ENCODE peak calls at places on chromosomes 7 and 10, in five cellular contexts. I, N, R, M and B are unnamed samples.

GRCh38 chr10:52313350-52314006 is 603 bp upstream of the DKK1 start:
- DNase-seq in I (peak; percentile 69), N (no peak), R (no peak), M (no peak), B (peak; percentile 82)

GRCh38 chr10:13536674-13537366 is 8.0 kb upstream of the BEND7 start:
- DNase-seq in I (peak; percentile 94), N (peak; percentile 69), R (no peak), M (no peak), B (peak; percentile 84)

GRCh38 chr7:80764132-80764531 is 125.7 kb downstream of the CD36 start:
- DNase-seq in I (peak; percentile 85), N (peak; percentile 45), R (no peak), M (no peak), B (no peak)

GRCh38 chr10:36629476-36629875 is 495.9 kb upstream of the ANKRD30A start:
- DNase-seq in I (no peak), N (no peak), R (no peak), M (peak; percentile 37), B (no peak)

GRCh38 chr10:87750001-87750651 is 67.9 kb downstream of the ATAD1 start:
- DNase-seq in I (no peak), N (no peak), R (no peak), M (peak; percentile 92), B (no peak)

GRCh38 chr7:139358541-139359365 is 941 bp upstream of the LUC7L2 start:
- DNase-seq in I (peak; percentile 65), N (peak; percentile 17), R (peak; percentile 34), M (no peak), B (peak; percentile 50)

GRCh38 chr7:138837627-138838026 is 39.6 kb upstream of the ATP6V0A4 start:
- DNase-seq in I (no peak), N (no peak), R (no peak), M (no peak), B (no peak)

GRCh38 chr10:123408660-123409059 is 254.5 kb downstream of the BUB3 start:
- DNase-seq in I (no peak), N (no peak), R (no peak), M (no peak), B (no peak)

GRCh38 chr7:117281562-117281961 is 41.3 kb downstream of the WNT2 start:
- DNase-seq in I (no peak), N (no peak), R (no peak), M (no peak), B (no peak)

GRCh38 chr10:93718937-93719725 is 16.7 kb upstream of the FRA10AC1 start:
- DNase-seq in I (peak; percentile 30), N (no peak), R (no peak), M (no peak), B (no peak)

GRCh38 chr7:108073305-108074070 is 56.7 kb downstream of the LAMB4 start:
- DNase-seq in I (no peak), N (peak; percentile 74), R (no peak), M (no peak), B (no peak)

GRCh38 chr7:28347462-28347861 is 64.9 kb upstream of the CREB5 start:
- DNase-seq in I (no peak), N (no peak), R (no peak), M (peak; percentile 27), B (no peak)

GRCh38 chr7:6367701-6368211 is 80.0 kb downstream of the DAGLB start:
- DNase-seq in I (no peak), N (no peak), R (no peak), M (peak; percentile 32), B (no peak)

GRCh38 chr7:2006921-2007381 is 225.8 kb downstream of the MAD1L1 start:
- DNase-seq in I (no peak), N (no peak), R (no peak), M (no peak), B (peak; percentile 24)

GRCh38 chr10:97718659-97719142 is 5.2 kb downstream of the MARVELD1 start:
- DNase-seq in I (peak; percentile 50), N (peak; percentile 46), R (no peak), M (no peak), B (peak; percentile 77)

GRCh38 chr7:131109757-131110293 is 217.9 kb upstream of the MKLN1 start:
- DNase-seq in I (peak; percentile 89), N (peak; percentile 56), R (peak; percentile 68), M (no peak), B (peak; percentile 69)

GRCh38 chr7:131112431-131112830 is 215.2 kb upstream of the MKLN1 start:
- DNase-seq in I (no peak), N (no peak), R (no peak), M (no peak), B (no peak)

GRCh38 chr7:131111081-131111576 is 216.5 kb upstream of the MKLN1 start:
- DNase-seq in I (no peak), N (peak; percentile 17), R (peak; percentile 48), M (peak; percentile 77), B (no peak)

GRCh38 chr7:131110294-131111080 is 217.2 kb upstream of the MKLN1 start:
- DNase-seq in I (peak; percentile 69), N (no peak), R (no peak), M (no peak), B (no peak)

GRCh38 chr7:131111792-131112191 is 215.9 kb upstream of the MKLN1 start:
- DNase-seq in I (no peak), N (no peak), R (no peak), M (no peak), B (no peak)
- H3K4me3 ChIP-seq in I (no peak overlapping the region), N (no peak overlapping the region), R (peak overlapping the region; percentile 64), M (no peak overlapping the region), B (no peak overlapping the region)

GRCh38 chr10:125258676-125259075 is 98.3 kb upstream of the CTBP2 start:
- DNase-seq in I (no peak), N (no peak), R (no peak), M (no peak), B (no peak)

GRCh38 chr10:125260260-125260659 is 99.9 kb upstream of the CTBP2 start:
- DNase-seq in I (no peak), N (no peak), R (no peak), M (no peak), B (no peak)

GRCh38 chr10:125256026-125256425 is 95.7 kb upstream of the CTBP2 start:
- DNase-seq in I (no peak), N (no peak), R (no peak), M (no peak), B (no peak)

GRCh38 chr10:125259651-125260050 is 99.3 kb upstream of the CTBP2 start:
- DNase-seq in I (no peak), N (no peak), R (no peak), M (no peak), B (no peak)

GRCh38 chr10:125257521-125258105 is 97.2 kb upstream of the CTBP2 start:
- DNase-seq in I (no peak), N (no peak), R (no peak), M (no peak), B (no peak)
- H3K4me3 ChIP-seq in I (no peak overlapping the region), N (no peak overlapping the region), R (no peak overlapping the region), M (no peak overlapping the region), B (no peak overlapping the region)

DNA sequence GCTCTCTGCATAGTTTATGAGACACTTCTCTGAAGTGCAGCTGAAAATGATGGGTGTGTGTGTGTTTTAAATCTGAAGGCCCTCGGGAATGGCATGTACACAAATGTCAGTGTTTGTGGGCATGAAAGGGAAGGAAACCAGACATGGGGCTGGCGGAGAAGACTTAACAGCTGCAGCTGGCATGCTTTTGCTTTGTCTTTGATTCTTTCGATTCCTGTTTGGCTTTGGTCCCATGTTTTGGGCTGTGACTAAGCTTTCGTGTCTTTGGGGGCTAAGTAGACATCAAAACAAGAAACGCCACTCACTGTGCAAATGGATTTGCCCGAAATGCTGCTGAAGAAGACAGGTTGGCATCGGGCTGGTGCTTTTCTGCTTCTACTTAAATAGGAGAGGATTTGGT is 179.3 kb downstream of the PFKFB3 start:
- DNase-seq in I (no peak), N (no peak), R (no peak), M (peak; percentile 18), B (no peak)
- H3K4me3 ChIP-seq in I (no peak overlapping the region), N (no peak overlapping the region), R (peak overlapping the region; percentile 55), M (no peak overlapping the region), B (no peak overlapping the region)

DNA sequence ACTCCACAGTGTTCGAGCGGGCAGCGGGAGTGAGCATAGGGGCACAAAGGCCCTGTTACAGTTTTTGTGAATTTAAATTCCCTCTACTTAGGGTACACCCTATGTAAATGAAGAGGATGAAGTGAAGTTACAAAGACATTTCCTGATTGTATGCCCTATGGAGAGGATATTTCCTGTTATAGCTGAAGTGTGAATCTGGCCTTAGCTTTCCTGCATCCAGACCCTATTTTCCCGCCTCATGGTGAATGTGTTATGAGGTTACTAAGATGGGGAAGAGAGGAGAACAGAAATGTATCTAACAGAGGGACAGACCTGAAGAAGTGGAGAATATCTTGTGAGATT is 37.8 kb upstream of the COMMD3 start:
- DNase-seq in I (peak; percentile 2), N (no peak), R (no peak), M (no peak), B (no peak)
- H3K4me3 ChIP-seq in I (no peak overlapping the region), N (no peak overlapping the region), R (no peak overlapping the region), M (no peak overlapping the region), B (peak overlapping the region; percentile 29)

GRCh38 chr10:77835669-77836086 is 90.9 kb downstream of the DLG5 start:
- DNase-seq in I (no peak), N (no peak), R (no peak), M (no peak), B (no peak)
- H3K4me3 ChIP-seq in I (no peak overlapping the region), N (no peak overlapping the region), R (no peak overlapping the region), M (no peak overlapping the region), B (no peak overlapping the region)

GRCh38 chr10:132231656-132232552 is 45.2 kb downstream of the DPYSL4 start:
- DNase-seq in I (no peak), N (no peak), R (no peak), M (no peak), B (no peak)

GRCh38 chr10:132229096-132229495 is 42.3 kb downstream of the DPYSL4 start:
- DNase-seq in I (no peak), N (no peak), R (no peak), M (no peak), B (no peak)

GRCh38 chr10:132230557-132231210 is 43.9 kb downstream of the DPYSL4 start:
- DNase-seq in I (no peak), N (no peak), R (no peak), M (no peak), B (no peak)

GRCh38 chr10:132228616-132229015 is 41.9 kb downstream of the DPYSL4 start:
- DNase-seq in I (no peak), N (no peak), R (no peak), M (no peak), B (no peak)

GRCh38 chr10:132229834-132230556 is 43.2 kb downstream of the DPYSL4 start:
- DNase-seq in I (no peak), N (no peak), R (no peak), M (no peak), B (no peak)
- H3K4me3 ChIP-seq in I (no peak overlapping the region), N (no peak overlapping the region), R (peak overlapping the region; percentile 19), M (no peak overlapping the region), B (no peak overlapping the region)

GRCh38 chr10:21523557-21524008 is 1.9 kb downstream of the SKIDA1 start:
- DNase-seq in I (no peak), N (peak; percentile 36), R (no peak), M (no peak), B (peak; percentile 41)
- H3K4me3 ChIP-seq in I (peak overlapping the region; percentile 60), N (peak overlapping the region; percentile 89), R (no peak overlapping the region), M (no peak overlapping the region), B (peak overlapping the region; percentile 70)

GRCh38 chr7:74404388-74404700 is 49.4 kb upstream of the GTF2IRD1 start:
- DNase-seq in I (no peak), N (no peak), R (no peak), M (no peak), B (no peak)
- H3K4me3 ChIP-seq in I (no peak overlapping the region), N (no peak overlapping the region), R (no peak overlapping the region), M (no peak overlapping the region), B (no peak overlapping the region)